ENCODE peak calls at places on chromosomes 6 and 20, in nine cellular contexts. One of them, this sample, is unnamed.

GRCh38 chr20:16953858-16954257 is 205.7 kb downstream of the OTOR start:
- DNase-seq in fibroblast of pulmonary artery: no peak
- DNase-seq in choroid plexus epithelial cell: no peak
- DNase-seq in neural progenitor cell: no peak
- DNase-seq in CD8-positive, alpha-beta T cell: no peak
- DNase-seq in WERI-Rb-1: no peak
- DNase-seq in cardiac muscle cell: no peak
- DNase-seq in prostate gland: no peak
- DNase-seq in K562: no peak
- DNase-seq in this sample: no peak

GRCh38 chr6:53794073-53794719 is 609 bp upstream of the LRRC1 start:
- DNase-seq in fibroblast of pulmonary artery: peak; percentile 74
- DNase-seq in choroid plexus epithelial cell: peak; percentile 92
- DNase-seq in neural progenitor cell: peak; percentile 77
- DNase-seq in CD8-positive, alpha-beta T cell: peak; percentile 35
- DNase-seq in WERI-Rb-1: peak; percentile 73
- DNase-seq in cardiac muscle cell: peak; percentile 74
- DNase-seq in prostate gland: peak; percentile 72
- DNase-seq in K562: no peak
- DNase-seq in this sample: peak; percentile 67

GRCh38 chr6:87846446-87846845 is 144.4 kb upstream of the AKIRIN2 start:
- DNase-seq in fibroblast of pulmonary artery: no peak
- DNase-seq in choroid plexus epithelial cell: no peak
- DNase-seq in neural progenitor cell: no peak
- DNase-seq in CD8-positive, alpha-beta T cell: no peak
- DNase-seq in WERI-Rb-1: no peak
- DNase-seq in cardiac muscle cell: no peak
- DNase-seq in prostate gland: no peak
- DNase-seq in K562: no peak
- DNase-seq in this sample: no peak

GRCh38 chr20:46010491-46011405 is 2.0 kb downstream of the MMP9 start:
- DNase-seq in fibroblast of pulmonary artery: no peak
- DNase-seq in choroid plexus epithelial cell: no peak
- DNase-seq in neural progenitor cell: peak; percentile 22
- DNase-seq in CD8-positive, alpha-beta T cell: no peak
- DNase-seq in WERI-Rb-1: no peak
- DNase-seq in cardiac muscle cell: no peak
- DNase-seq in prostate gland: no peak
- DNase-seq in K562: no peak
- DNase-seq in this sample: no peak

GRCh38 chr6:10460096-10460495 is 45.2 kb upstream of the TFAP2A start:
- DNase-seq in fibroblast of pulmonary artery: no peak
- DNase-seq in choroid plexus epithelial cell: no peak
- DNase-seq in neural progenitor cell: no peak
- DNase-seq in CD8-positive, alpha-beta T cell: no peak
- DNase-seq in WERI-Rb-1: no peak
- DNase-seq in cardiac muscle cell: no peak
- DNase-seq in prostate gland: no peak
- DNase-seq in K562: no peak
- DNase-seq in this sample: no peak

GRCh38 chr20:9628166-9628565 is 113.8 kb downstream of the LAMP5 start:
- DNase-seq in fibroblast of pulmonary artery: no peak
- DNase-seq in choroid plexus epithelial cell: peak; percentile 3
- DNase-seq in neural progenitor cell: no peak
- DNase-seq in CD8-positive, alpha-beta T cell: no peak
- DNase-seq in WERI-Rb-1: no peak
- DNase-seq in cardiac muscle cell: no peak
- DNase-seq in prostate gland: no peak
- DNase-seq in K562: no peak
- DNase-seq in this sample: no peak

GRCh38 chr20:40525356-40525755 is 163.7 kb downstream of the MAFB start:
- DNase-seq in fibroblast of pulmonary artery: peak; percentile 34
- DNase-seq in choroid plexus epithelial cell: peak; percentile 70
- DNase-seq in neural progenitor cell: no peak
- DNase-seq in CD8-positive, alpha-beta T cell: no peak
- DNase-seq in WERI-Rb-1: no peak
- DNase-seq in cardiac muscle cell: peak; percentile 53
- DNase-seq in prostate gland: no peak
- DNase-seq in K562: no peak
- DNase-seq in this sample: no peak

GRCh38 chr6:107535626-107536025 is 45.7 kb downstream of the SOBP start:
- DNase-seq in fibroblast of pulmonary artery: no peak
- DNase-seq in choroid plexus epithelial cell: no peak
- DNase-seq in neural progenitor cell: peak; percentile 37
- DNase-seq in CD8-positive, alpha-beta T cell: no peak
- DNase-seq in WERI-Rb-1: no peak
- DNase-seq in cardiac muscle cell: no peak
- DNase-seq in prostate gland: no peak
- DNase-seq in K562: no peak
- DNase-seq in this sample: no peak

DNA sequence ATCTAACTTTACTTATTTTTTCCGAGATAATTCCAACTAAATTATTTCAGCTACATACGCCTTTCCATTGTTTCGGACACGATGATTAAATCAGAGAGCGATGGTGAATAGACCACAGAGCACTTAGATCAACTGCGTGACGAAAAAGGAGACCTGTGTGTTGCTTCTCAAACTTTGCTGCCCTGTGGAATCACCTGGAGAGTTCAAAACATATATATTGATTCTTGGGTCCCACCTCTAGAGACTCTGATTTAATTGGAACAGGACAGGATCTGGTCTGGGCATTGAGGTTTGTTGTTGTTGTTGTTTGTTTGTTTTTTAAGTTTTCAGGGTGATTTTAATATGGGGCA is 401 bp upstream of the TNFRSF21 start:
- DNase-seq in fibroblast of pulmonary artery: no peak
- DNase-seq in choroid plexus epithelial cell: no peak
- DNase-seq in neural progenitor cell: no peak
- DNase-seq in CD8-positive, alpha-beta T cell: no peak
- DNase-seq in WERI-Rb-1: no peak
- DNase-seq in cardiac muscle cell: no peak
- DNase-seq in prostate gland: no peak
- DNase-seq in K562: no peak
- DNase-seq in this sample: no peak
- TF ChIP-seq CTCF in fibroblast of pulmonary artery: no peak
- TF ChIP-seq CTCF in choroid plexus epithelial cell: no peak
- TF ChIP-seq CTCF in neural progenitor cell: no peak
- TF ChIP-seq CTCF in CD8-positive, alpha-beta T cell: no peak
- TF ChIP-seq CTCF in WERI-Rb-1: no peak
- TF ChIP-seq CTCF in cardiac muscle cell: no peak
- TF ChIP-seq CTCF in prostate gland: no peak
- TF ChIP-seq CTCF in K562: no peak
- TF ChIP-seq CTCF in this sample: no peak

GRCh38 chr20:59776059-59776603 is 157.3 kb downstream of the SYCP2 start:
- DNase-seq in fibroblast of pulmonary artery: no peak
- DNase-seq in choroid plexus epithelial cell: no peak
- DNase-seq in neural progenitor cell: no peak
- DNase-seq in CD8-positive, alpha-beta T cell: no peak
- DNase-seq in WERI-Rb-1: no peak
- DNase-seq in cardiac muscle cell: no peak
- DNase-seq in prostate gland: no peak
- DNase-seq in K562: no peak
- DNase-seq in this sample: no peak
- H3K4me3 ChIP-seq in fibroblast of pulmonary artery: no peak overlapping the region
- H3K4me3 ChIP-seq in choroid plexus epithelial cell: no peak overlapping the region
- H3K4me3 ChIP-seq in neural progenitor cell: no peak overlapping the region
- H3K4me3 ChIP-seq in CD8-positive, alpha-beta T cell: no peak overlapping the region
- H3K4me3 ChIP-seq in WERI-Rb-1: no peak overlapping the region
- H3K4me3 ChIP-seq in cardiac muscle cell: no peak overlapping the region
- H3K4me3 ChIP-seq in prostate gland: no peak overlapping the region
- H3K4me3 ChIP-seq in K562: no peak overlapping the region
- H3K4me3 ChIP-seq in this sample: no peak overlapping the region

GRCh38 chr6:44224154-44224977 is 971 bp downstream of the SLC29A1 start:
- DNase-seq in fibroblast of pulmonary artery: no peak
- DNase-seq in choroid plexus epithelial cell: no peak
- DNase-seq in neural progenitor cell: no peak
- DNase-seq in CD8-positive, alpha-beta T cell: no peak
- DNase-seq in WERI-Rb-1: peak; percentile 66
- DNase-seq in cardiac muscle cell: peak; percentile 16
- DNase-seq in prostate gland: no peak
- DNase-seq in K562: peak; percentile 41
- DNase-seq in this sample: no peak
- TF ChIP-seq CTCF in fibroblast of pulmonary artery: no peak
- TF ChIP-seq CTCF in choroid plexus epithelial cell: no peak
- TF ChIP-seq CTCF in neural progenitor cell: no peak
- TF ChIP-seq CTCF in CD8-positive, alpha-beta T cell: no peak
- TF ChIP-seq CTCF in WERI-Rb-1: peak; percentile 65
- TF ChIP-seq CTCF in cardiac muscle cell: no peak
- TF ChIP-seq CTCF in prostate gland: no peak
- TF ChIP-seq CTCF in K562: peak; percentile 38
- TF ChIP-seq CTCF in this sample: peak; percentile 13

DNA sequence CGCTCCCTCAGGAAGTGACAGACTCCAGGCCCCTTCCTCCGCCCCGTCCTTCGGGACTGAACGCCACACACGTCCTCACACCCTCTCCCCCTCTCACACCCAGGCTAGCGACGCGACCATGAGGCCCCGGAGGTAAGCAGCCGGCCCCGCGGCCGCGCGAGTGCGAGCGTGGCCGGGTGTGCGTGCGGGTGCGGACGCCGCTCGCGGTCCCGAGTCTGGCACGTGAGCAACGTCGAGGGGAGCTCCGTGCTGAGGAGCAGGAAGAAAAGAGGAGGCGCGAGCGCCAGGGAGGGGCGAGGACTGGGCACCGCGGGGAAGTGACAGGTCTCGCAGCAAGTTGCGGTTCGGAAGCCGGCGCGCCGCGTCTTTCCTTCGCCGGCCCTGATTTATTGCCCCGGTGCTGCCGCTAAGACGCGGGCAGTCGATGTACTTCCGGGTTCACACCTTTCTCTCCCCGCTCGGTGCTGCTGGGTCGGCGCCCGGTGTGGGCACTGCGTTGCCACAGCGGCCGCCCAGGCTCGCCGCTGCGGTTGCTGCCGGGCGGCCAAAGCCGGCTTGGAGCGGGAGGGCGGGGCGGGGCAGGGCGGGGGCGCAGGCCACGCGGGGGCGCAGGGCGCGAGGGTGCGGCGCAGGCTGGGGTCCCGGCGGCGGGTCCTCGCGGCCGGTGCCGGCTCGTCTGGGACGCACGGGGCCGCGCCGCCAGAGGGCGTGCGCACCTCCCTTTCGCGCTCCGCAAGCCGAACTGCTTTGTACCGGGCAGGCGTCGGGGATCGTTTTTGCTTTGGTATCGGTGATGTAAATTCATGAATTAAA is 15.8 kb upstream of the LIN28B start:
- DNase-seq in fibroblast of pulmonary artery: peak; percentile 56
- DNase-seq in choroid plexus epithelial cell: peak; percentile 50
- DNase-seq in neural progenitor cell: peak; percentile 94
- DNase-seq in CD8-positive, alpha-beta T cell: no peak
- DNase-seq in WERI-Rb-1: peak; percentile 88
- DNase-seq in cardiac muscle cell: peak; percentile 53
- DNase-seq in prostate gland: no peak
- DNase-seq in K562: peak; percentile 80
- DNase-seq in this sample: no peak
- H3K4me3 ChIP-seq in fibroblast of pulmonary artery: peak overlapping the region; percentile 47
- H3K4me3 ChIP-seq in choroid plexus epithelial cell: peak overlapping the region; percentile 45
- H3K4me3 ChIP-seq in neural progenitor cell: peak overlapping the region; percentile 95
- H3K4me3 ChIP-seq in CD8-positive, alpha-beta T cell: peak overlapping the region; percentile 22
- H3K4me3 ChIP-seq in WERI-Rb-1: peak overlapping the region; percentile 99
- H3K4me3 ChIP-seq in cardiac muscle cell: peak overlapping the region; percentile 70
- H3K4me3 ChIP-seq in prostate gland: peak overlapping the region; percentile 21
- H3K4me3 ChIP-seq in K562: peak overlapping the region; percentile 44
- H3K4me3 ChIP-seq in this sample: peak overlapping the region; percentile 66

DNA sequence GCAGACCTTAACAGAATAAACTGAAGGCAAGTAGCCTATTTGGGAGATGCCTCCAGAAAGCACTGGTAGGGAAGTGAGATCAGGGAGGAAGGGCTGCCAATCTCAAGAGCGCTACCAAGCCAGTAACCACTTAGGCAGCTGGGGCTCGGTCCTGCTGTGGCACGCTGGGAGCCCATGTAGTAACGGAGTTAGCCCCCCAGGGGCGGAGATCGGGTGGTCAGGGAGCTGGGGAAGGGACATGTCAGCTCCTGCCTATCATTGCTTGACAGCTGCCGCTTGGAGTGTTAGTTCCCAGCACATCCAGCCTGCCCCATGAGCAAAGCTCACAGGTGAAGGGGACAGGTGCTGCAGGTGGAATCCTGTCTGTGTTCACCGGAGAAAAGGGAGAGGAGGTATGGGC is 127.0 kb downstream of the CEBPB start:
- DNase-seq in fibroblast of pulmonary artery: no peak
- DNase-seq in choroid plexus epithelial cell: no peak
- DNase-seq in neural progenitor cell: no peak
- DNase-seq in CD8-positive, alpha-beta T cell: no peak
- DNase-seq in WERI-Rb-1: no peak
- DNase-seq in cardiac muscle cell: no peak
- DNase-seq in prostate gland: no peak
- DNase-seq in K562: no peak
- DNase-seq in this sample: no peak
- TF ChIP-seq CTCF in fibroblast of pulmonary artery: no peak
- TF ChIP-seq CTCF in choroid plexus epithelial cell: no peak
- TF ChIP-seq CTCF in neural progenitor cell: no peak
- TF ChIP-seq CTCF in CD8-positive, alpha-beta T cell: no peak
- TF ChIP-seq CTCF in WERI-Rb-1: no peak
- TF ChIP-seq CTCF in cardiac muscle cell: no peak
- TF ChIP-seq CTCF in prostate gland: no peak
- TF ChIP-seq CTCF in K562: no peak
- TF ChIP-seq CTCF in this sample: no peak

DNA sequence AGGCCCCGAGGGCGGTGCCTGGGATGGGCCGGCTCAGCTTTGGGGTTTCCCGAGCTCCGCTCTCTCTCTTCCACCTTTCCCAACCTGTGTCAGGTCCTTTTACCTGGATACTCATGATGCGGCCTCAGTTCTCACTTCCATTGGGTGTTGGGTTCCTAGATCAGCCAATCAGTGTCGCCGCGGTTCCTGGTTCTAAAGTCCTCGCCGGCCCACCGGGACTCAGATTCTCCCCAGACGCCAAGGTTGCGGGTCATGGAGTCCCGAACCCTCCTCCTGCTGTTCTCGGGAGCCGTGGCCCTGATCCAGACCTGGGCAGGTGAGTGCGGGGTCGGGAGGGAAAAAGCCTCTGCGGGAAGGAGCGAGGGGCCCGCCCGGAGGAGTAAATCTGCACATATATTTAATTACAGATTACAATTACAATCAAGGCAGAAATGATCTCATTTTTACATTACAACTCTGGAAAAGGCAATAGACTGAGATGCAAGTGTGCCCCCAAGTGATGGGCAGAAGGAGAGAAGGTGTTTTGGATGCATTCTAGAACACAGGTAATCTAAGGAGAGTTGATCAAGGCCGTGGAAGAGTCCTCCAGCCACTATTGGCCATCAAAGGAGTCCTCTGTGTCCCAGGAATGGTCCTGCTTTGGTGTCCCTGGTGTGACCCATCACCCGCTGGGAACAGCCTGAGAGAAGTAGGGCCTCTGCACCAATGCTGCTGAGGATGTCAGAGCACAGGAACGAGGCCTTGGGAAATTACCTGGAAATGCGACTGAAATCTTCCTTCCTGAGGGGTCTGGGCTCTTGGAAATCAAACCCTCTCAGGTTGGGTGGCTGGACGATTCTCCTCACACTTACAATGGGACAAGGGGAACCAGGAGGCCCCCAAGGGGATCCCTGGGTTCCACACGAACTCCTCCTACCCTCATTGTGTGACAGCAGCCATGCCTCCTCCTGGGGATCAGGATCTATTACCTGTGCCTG is 34.7 kb upstream of the MICB start:
- DNase-seq in fibroblast of pulmonary artery: peak; percentile 82
- DNase-seq in choroid plexus epithelial cell: peak; percentile 88
- DNase-seq in neural progenitor cell: peak; percentile 89
- DNase-seq in CD8-positive, alpha-beta T cell: peak; percentile 84
- DNase-seq in WERI-Rb-1: peak; percentile 70
- DNase-seq in cardiac muscle cell: peak; percentile 88
- DNase-seq in prostate gland: peak; percentile 97
- DNase-seq in K562: peak; percentile 90
- DNase-seq in this sample: peak; percentile 59
- H3K4me3 ChIP-seq in fibroblast of pulmonary artery: peak overlapping the region; percentile 38
- H3K4me3 ChIP-seq in choroid plexus epithelial cell: peak overlapping the region; percentile 56
- H3K4me3 ChIP-seq in neural progenitor cell: peak overlapping the region; percentile 32
- H3K4me3 ChIP-seq in CD8-positive, alpha-beta T cell: peak overlapping the region; percentile 82
- H3K4me3 ChIP-seq in WERI-Rb-1: no peak overlapping the region
- H3K4me3 ChIP-seq in cardiac muscle cell: peak overlapping the region; percentile 13
- H3K4me3 ChIP-seq in prostate gland: peak overlapping the region; percentile 50
- H3K4me3 ChIP-seq in K562: no peak overlapping the region
- H3K4me3 ChIP-seq in this sample: peak overlapping the region; percentile 61

This sample was measured in retinal pigment epithelial cell.